ENCODE peak calls at places on chromosomes 3 and 15, in four cellular contexts. One of them, this sample, is unnamed.

GRCh38 chr3:125039041-125039896 is 16.5 kb downstream of the HEG1 start:
- DNase-seq in NCI-H2029 treated with DMSO at 0.1 percent for 48 hours: no peak
- DNase-seq in hypothalamus: peak; percentile 33
- DNase-seq in AG04450: no peak
- DNase-seq in this sample: no peak

GRCh38 chr3:28835249-28835648 is 445.6 kb upstream of the RBMS3 start:
- DNase-seq in NCI-H2029 treated with DMSO at 0.1 percent for 48 hours: no peak
- DNase-seq in hypothalamus: no peak
- DNase-seq in AG04450: no peak
- DNase-seq in this sample: no peak

GRCh38 chr3:15051531-15051930 is 13.6 kb downstream of the MRPS25 start:
- DNase-seq in NCI-H2029 treated with DMSO at 0.1 percent for 48 hours: no peak
- DNase-seq in hypothalamus: peak; percentile 16
- DNase-seq in AG04450: no peak
- DNase-seq in this sample: peak; percentile 34

GRCh38 chr3:108219336-108219735 is 2.9 kb downstream of the IFT57 start:
- DNase-seq in NCI-H2029 treated with DMSO at 0.1 percent for 48 hours: no peak
- DNase-seq in AG04450: no peak
- DNase-seq in hypothalamus: no peak
- DNase-seq in this sample: no peak

GRCh38 chr15:97961067-97961954 is 808 bp downstream of the ARRDC4 start:
- DNase-seq in hypothalamus: peak; percentile 31
- DNase-seq in AG04450: no peak
- DNase-seq in NCI-H2029 treated with DMSO at 0.1 percent for 48 hours: no peak
- DNase-seq in this sample: no peak

GRCh38 chr3:49903451-49904424 is at the start of gene MST1R:
- DNase-seq in hypothalamus: peak; percentile 12
- DNase-seq in AG04450: no peak
- DNase-seq in NCI-H2029 treated with DMSO at 0.1 percent for 48 hours: peak; percentile 67
- DNase-seq in this sample: peak; percentile 91

GRCh38 chr3:129052675-129053074 is 7.9 kb upstream of the GP9 start:
- DNase-seq in NCI-H2029 treated with DMSO at 0.1 percent for 48 hours: peak; percentile 35
- DNase-seq in AG04450: no peak
- DNase-seq in hypothalamus: no peak
- DNase-seq in this sample: no peak

GRCh38 chr3:18446067-18446793 is 21.1 kb upstream of the SATB1 start:
- DNase-seq in AG04450: no peak
- DNase-seq in hypothalamus: no peak
- DNase-seq in NCI-H2029 treated with DMSO at 0.1 percent for 48 hours: peak; percentile 40
- DNase-seq in this sample: no peak

GRCh38 chr3:142657033-142657432 is 60.8 kb downstream of the PLS1 start:
- DNase-seq in AG04450: no peak
- DNase-seq in NCI-H2029 treated with DMSO at 0.1 percent for 48 hours: peak; percentile 48
- DNase-seq in hypothalamus: no peak
- DNase-seq in this sample: no peak

GRCh38 chr3:192827208-192827607 is 90.4 kb downstream of the MB21D2 start:
- DNase-seq in AG04450: no peak
- DNase-seq in hypothalamus: no peak
- DNase-seq in NCI-H2029 treated with DMSO at 0.1 percent for 48 hours: no peak
- DNase-seq in this sample: no peak

GRCh38 chr15:45522179-45522930 is at the start of gene SLC30A4:
- DNase-seq in NCI-H2029 treated with DMSO at 0.1 percent for 48 hours: no peak
- DNase-seq in AG04450: no peak
- DNase-seq in hypothalamus: peak; percentile 83
- DNase-seq in this sample: peak; percentile 24

GRCh38 chr3:110576962-110577361 is 494.7 kb upstream of the NECTIN3 start:
- DNase-seq in AG04450: peak; percentile 76
- DNase-seq in hypothalamus: no peak
- DNase-seq in NCI-H2029 treated with DMSO at 0.1 percent for 48 hours: no peak
- DNase-seq in this sample: no peak

GRCh38 chr3:81985996-81986723 is 224.7 kb upstream of the GBE1 start:
- DNase-seq in hypothalamus: no peak
- DNase-seq in AG04450: no peak
- DNase-seq in NCI-H2029 treated with DMSO at 0.1 percent for 48 hours: no peak
- DNase-seq in this sample: no peak

GRCh38 chr3:170809021-170809974 is 60.7 kb downstream of the RPL22L1 start:
- DNase-seq in AG04450: peak; percentile 48
- DNase-seq in NCI-H2029 treated with DMSO at 0.1 percent for 48 hours: peak; percentile 11
- DNase-seq in hypothalamus: peak; percentile 59
- DNase-seq in this sample: peak; percentile 85

GRCh38 chr15:38316311-38316710 is 63.7 kb downstream of the SPRED1 start:
- DNase-seq in AG04450: no peak
- DNase-seq in NCI-H2029 treated with DMSO at 0.1 percent for 48 hours: no peak
- DNase-seq in hypothalamus: no peak
- DNase-seq in this sample: no peak

GRCh38 chr3:146566138-146566537 is 21.7 kb upstream of the PLSCR1 start:
- DNase-seq in hypothalamus: no peak
- DNase-seq in NCI-H2029 treated with DMSO at 0.1 percent for 48 hours: no peak
- DNase-seq in AG04450: no peak
- DNase-seq in this sample: no peak

GRCh38 chr15:100663066-100663465 is 60.7 kb downstream of the ASB7 start:
- DNase-seq in AG04450: no peak
- DNase-seq in hypothalamus: no peak
- DNase-seq in NCI-H2029 treated with DMSO at 0.1 percent for 48 hours: no peak
- DNase-seq in this sample: no peak

GRCh38 chr3:42804831-42805821 is 836 bp upstream of the HIGD1A start:
- DNase-seq in hypothalamus: peak; percentile 22
- DNase-seq in AG04450: no peak
- DNase-seq in NCI-H2029 treated with DMSO at 0.1 percent for 48 hours: no peak
- DNase-seq in this sample: no peak

GRCh38 chr3:23183114-23183513 is 20.0 kb upstream of the UBE2E2 start:
- DNase-seq in NCI-H2029 treated with DMSO at 0.1 percent for 48 hours: no peak
- DNase-seq in AG04450: no peak
- DNase-seq in hypothalamus: no peak
- DNase-seq in this sample: no peak

GRCh38 chr3:142915636-142916035 is 26.8 kb upstream of the PCOLCE2 start:
- DNase-seq in AG04450: no peak
- DNase-seq in hypothalamus: no peak
- DNase-seq in NCI-H2029 treated with DMSO at 0.1 percent for 48 hours: no peak
- DNase-seq in this sample: no peak

GRCh38 chr15:49953421-49953820 is 165.6 kb downstream of the ATP8B4 start:
- DNase-seq in AG04450: no peak
- DNase-seq in NCI-H2029 treated with DMSO at 0.1 percent for 48 hours: no peak
- DNase-seq in hypothalamus: no peak
- DNase-seq in this sample: no peak

GRCh38 chr15:46137443-46137842 is 502.6 kb downstream of the SQOR start:
- DNase-seq in AG04450: no peak
- DNase-seq in NCI-H2029 treated with DMSO at 0.1 percent for 48 hours: no peak
- DNase-seq in hypothalamus: no peak
- DNase-seq in this sample: no peak

GRCh38 chr3:30331519-30331918 is 274.9 kb upstream of the TGFBR2 start:
- DNase-seq in NCI-H2029 treated with DMSO at 0.1 percent for 48 hours: no peak
- DNase-seq in hypothalamus: no peak
- DNase-seq in AG04450: no peak
- DNase-seq in this sample: no peak

GRCh38 chr3:65277788-65278187 is 590.0 kb upstream of the ADAMTS9 start:
- DNase-seq in NCI-H2029 treated with DMSO at 0.1 percent for 48 hours: no peak
- DNase-seq in hypothalamus: no peak
- DNase-seq in AG04450: no peak
- DNase-seq in this sample: peak; percentile 21

GRCh38 chr3:194527726-194528125 is 40.9 kb upstream of the ATP13A3 start:
- DNase-seq in NCI-H2029 treated with DMSO at 0.1 percent for 48 hours: no peak
- DNase-seq in AG04450: no peak
- DNase-seq in hypothalamus: no peak
- DNase-seq in this sample: no peak

GRCh38 chr15:32936283-32936918 is 218.6 kb downstream of the GREM1 start:
- DNase-seq in hypothalamus: no peak
- DNase-seq in NCI-H2029 treated with DMSO at 0.1 percent for 48 hours: no peak
- DNase-seq in AG04450: no peak
- DNase-seq in this sample: no peak

GRCh38 chr3:19734453-19734852 is 199.6 kb downstream of the EFHB start:
- DNase-seq in hypothalamus: no peak
- DNase-seq in AG04450: no peak
- DNase-seq in NCI-H2029 treated with DMSO at 0.1 percent for 48 hours: no peak
- DNase-seq in this sample: no peak

GRCh38 chr3:177946965-177947364 is 589.3 kb upstream of the KCNMB2 start:
- DNase-seq in hypothalamus: no peak
- DNase-seq in AG04450: no peak
- DNase-seq in NCI-H2029 treated with DMSO at 0.1 percent for 48 hours: no peak
- DNase-seq in this sample: no peak

GRCh38 chr3:182182531-182182968 is 470.8 kb downstream of the SOX2 start:
- DNase-seq in AG04450: no peak
- DNase-seq in NCI-H2029 treated with DMSO at 0.1 percent for 48 hours: peak; percentile 87
- DNase-seq in hypothalamus: no peak
- DNase-seq in this sample: peak; percentile 70